ENCODE peak calls at places on chromosomes 3 and 15, in six cellular contexts. Q is K562, F is SK-N-SH, D is H1, L is HepG2, J is GM12878. W is an unnamed sample.

GRCh38 chr3:158313344-158313927 is 203.5 kb downstream of the RSRC1 start:
- DNase-seq in Q (peak; percentile 12), F (peak; percentile 54), D (no peak), L (peak; percentile 31), J (no peak), W (peak; percentile 5)

GRCh38 chr3:94433811-94434210 is 370.9 kb downstream of the NSUN3 start:
- DNase-seq in Q (no peak), F (no peak), D (no peak), L (no peak), J (no peak), W (no peak)

GRCh38 chr15:90895571-90896117 is 7.5 kb upstream of the MAN2A2 start:
- DNase-seq in Q (peak; percentile 58), F (peak; percentile 86), D (no peak), L (no peak), J (no peak), W (peak; percentile 37)

GRCh38 chr3:38792983-38793382 is 23.0 kb downstream of the SCN10A start:
- DNase-seq in Q (no peak), F (no peak), D (no peak), L (no peak), J (no peak), W (no peak)

GRCh38 chr15:52857937-52858336 is 67.8 kb upstream of the ONECUT1 start:
- DNase-seq in Q (no peak), F (no peak), D (no peak), L (no peak), J (no peak), W (no peak)

GRCh38 chr3:160784853-160785252 is 28.8 kb downstream of the PPM1L start:
- DNase-seq in Q (no peak), F (no peak), D (no peak), L (no peak), J (no peak), W (no peak)

GRCh38 chr3:167691366-167691765 is 37.6 kb upstream of the WDR49 start:
- DNase-seq in Q (no peak), F (no peak), D (no peak), L (no peak), J (peak; percentile 84), W (peak; percentile 53)

GRCh38 chr3:185929192-185930151 is 8.3 kb downstream of the TRA2B start:
- DNase-seq in Q (no peak), F (no peak), D (no peak), L (no peak), J (no peak), W (no peak)

GRCh38 chr15:88476635-88477038 is 9.1 kb downstream of the MRPS11 start:
- DNase-seq in Q (peak; percentile 59), F (peak; percentile 74), D (no peak), L (peak; percentile 18), J (no peak), W (no peak)

GRCh38 chr3:196216081-196216564 is at the start of gene SLC51A:
- DNase-seq in Q (no peak), F (no peak), D (no peak), L (no peak), J (no peak), W (no peak)

GRCh38 chr3:54772046-54772445 is 155.8 kb downstream of the LRTM1 start:
- DNase-seq in Q (no peak), F (no peak), D (no peak), L (no peak), J (no peak), W (no peak)

GRCh38 chr3:10240799-10241198 is 7.5 kb upstream of the TATDN2 start:
- DNase-seq in Q (no peak), F (no peak), D (no peak), L (no peak), J (no peak), W (no peak)

GRCh38 chr15:72685925-72686794 is at the start of the genes BBS4 and HIGD2B:
- DNase-seq in Q (peak; percentile 77), F (peak; percentile 81), D (peak; percentile 86), L (peak; percentile 87), J (peak; percentile 70), W (peak; percentile 84)

GRCh38 chr15:36364377-36364776 is 215.0 kb upstream of the CDIN1 start:
- DNase-seq in Q (no peak), F (no peak), D (no peak), L (no peak), J (no peak), W (no peak)

GRCh38 chr15:25545017-25545416 is 106.2 kb upstream of the UBE3A start:
- DNase-seq in Q (no peak), F (no peak), D (no peak), L (no peak), J (no peak), W (no peak)

GRCh38 chr3:80554304-80554703 is 786.5 kb upstream of the ROBO1 start:
- DNase-seq in Q (no peak), F (no peak), D (no peak), L (no peak), J (no peak), W (no peak)

GRCh38 chr3:169948559-169949371 is 17.8 kb upstream of the SEC62 start:
- DNase-seq in Q (no peak), F (no peak), D (no peak), L (no peak), J (no peak), W (no peak)

GRCh38 chr3:155676252-155676981 is 68.5 kb downstream of the PLCH1 start:
- DNase-seq in Q (no peak), F (peak; percentile 39), D (peak; percentile 9), L (no peak), J (no peak), W (no peak)

GRCh38 chr3:5078151-5078550 is 43.9 kb upstream of the ARL8B start:
- DNase-seq in Q (no peak), F (no peak), D (no peak), L (no peak), J (no peak), W (no peak)

GRCh38 chr3:64042952-64043351 is 19.7 kb upstream of the PSMD6 start:
- DNase-seq in Q (no peak), F (no peak), D (no peak), L (no peak), J (no peak), W (no peak)

GRCh38 chr15:79918278-79918677 is 21.5 kb upstream of the MTHFS start:
- DNase-seq in Q (no peak), F (no peak), D (no peak), L (no peak), J (no peak), W (no peak)

GRCh38 chr3:32432045-32432710 is 40.5 kb downstream of the CMTM7 start:
- DNase-seq in Q (no peak), F (no peak), D (no peak), L (no peak), J (no peak), W (no peak)

GRCh38 chr3:39428745-39429201 is 22.3 kb downstream of the RPSA start:
- DNase-seq in Q (no peak), F (peak; percentile 25), D (no peak), L (no peak), J (no peak), W (no peak)

GRCh38 chr3:458614-459375 is 262.2 kb downstream of the CHL1 start:
- DNase-seq in Q (no peak), F (no peak), D (no peak), L (no peak), J (no peak), W (no peak)

GRCh38 chr15:59862191-59863155 is 141.6 kb upstream of the FOXB1 start:
- DNase-seq in Q (no peak), F (no peak), D (no peak), L (no peak), J (no peak), W (no peak)

GRCh38 chr3:112117415-112117814 is 15.6 kb downstream of the GCSAM start:
- DNase-seq in Q (no peak), F (no peak), D (no peak), L (no peak), J (no peak), W (no peak)

GRCh38 chr3:112115161-112115739 is 17.8 kb downstream of the GCSAM start:
- DNase-seq in Q (no peak), F (no peak), D (no peak), L (no peak), J (peak; percentile 96), W (no peak)

GRCh38 chr3:112114558-112115160 is 18.4 kb downstream of the GCSAM start:
- DNase-seq in Q (no peak), F (no peak), D (no peak), L (no peak), J (no peak), W (no peak)

GRCh38 chr3:112116777-112117186 is 16.3 kb downstream of the GCSAM start:
- DNase-seq in Q (no peak), F (no peak), D (no peak), L (no peak), J (no peak), W (no peak)

GRCh38 chr3:112115806-112116383 is 17.2 kb downstream of the GCSAM start:
- DNase-seq in Q (no peak), F (no peak), D (no peak), L (no peak), J (no peak), W (no peak)
- TF ChIP-seq GABPA in Q (no peak), F (no peak), D (no peak), L (no peak), J (no peak), W (no peak)

GRCh38 chr3:8647137-8647970 is 2.8 kb upstream of the SSUH2 start:
- DNase-seq in Q (no peak), F (no peak), D (no peak), L (peak; percentile 90), J (no peak), W (no peak)

GRCh38 chr3:8650583-8651416 is 6.2 kb upstream of the SSUH2 start:
- DNase-seq in Q (no peak), F (peak; percentile 80), D (no peak), L (peak; percentile 69), J (no peak), W (no peak)

GRCh38 chr3:8648873-8649741 is 4.5 kb upstream of the SSUH2 start:
- DNase-seq in Q (no peak), F (no peak), D (no peak), L (peak; percentile 34), J (no peak), W (no peak)

GRCh38 chr3:8651418-8652322 is 7.1 kb upstream of the SSUH2 start:
- DNase-seq in Q (no peak), F (peak; percentile 62), D (no peak), L (peak; percentile 95), J (no peak), W (no peak)

DNA sequence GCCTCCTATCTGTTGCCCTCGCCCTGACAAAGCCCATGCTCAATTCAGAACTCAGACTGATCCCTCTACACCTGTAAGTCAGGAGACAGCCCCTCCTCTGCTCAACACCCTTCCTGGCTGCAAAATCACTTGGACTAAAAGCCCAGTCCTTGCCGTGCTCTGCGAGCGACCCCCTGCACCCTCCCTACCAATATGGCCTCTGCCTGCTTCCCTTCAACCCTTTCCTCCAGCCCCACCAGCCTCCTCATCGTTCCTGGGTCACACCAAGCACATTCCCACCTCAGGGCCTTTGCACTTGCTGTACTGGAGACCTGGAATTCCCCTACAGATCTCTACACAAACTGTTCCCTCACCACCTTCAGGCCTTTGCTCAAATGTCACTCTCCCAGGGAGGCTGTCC is 5.2 kb upstream of the SSUH2 start:
- DNase-seq in Q (no peak), F (no peak), D (no peak), L (no peak), J (no peak), W (no peak)
- TF ChIP-seq GABPA in Q (no peak), F (no peak), D (no peak), L (no peak), J (no peak), W (no peak)

GRCh38 chr15:69535101-69535638 is 82.6 kb downstream of the RPLP1 start:
- DNase-seq in Q (no peak), F (no peak), D (no peak), L (no peak), J (no peak), W (peak; percentile 26)
- TF ChIP-seq GABPA in Q (no peak), F (no peak), D (no peak), L (no peak), J (no peak), W (no peak)

GRCh38 chr3:12465151-12465795 is 19.0 kb upstream of the TSEN2 start:
- DNase-seq in Q (no peak), F (no peak), D (no peak), L (no peak), J (no peak), W (no peak)
- TF ChIP-seq GABPA in Q (no peak), F (no peak), D (no peak), L (no peak), J (no peak), W (no peak)